ENCODE peak calls at places on chromosomes 7 and 10, in five cellular contexts. G is psoas muscle, N is MCF 10A, X is dorsolateral prefrontal cortex, V is left ventricle myocardium inferior. J is an unnamed sample.

GRCh38 chr10:131875501-131875900 is 25.3 kb upstream of the PPP2R2D start:
- DNase-seq in X (no peak), N (no peak), V (no peak), G (no peak), J (peak; percentile 32)

GRCh38 chr10:30562787-30563186 is 66.8 kb downstream of the LYZL2 start:
- DNase-seq in N (no peak), X (no peak), G (no peak), V (no peak), J (no peak)

GRCh38 chr7:28115261-28115660 is 65.3 kb downstream of the JAZF1 start:
- DNase-seq in V (no peak), N (no peak), G (no peak), X (no peak), J (no peak)

GRCh38 chr10:70007116-70007820 is 45.4 kb upstream of the MACROH2A2 start:
- DNase-seq in N (no peak), V (no peak), G (no peak), X (no peak), J (no peak)

GRCh38 chr10:133326745-133327650 is 9.7 kb downstream of the CALY start:
- DNase-seq in G (no peak), X (no peak), V (no peak), N (no peak), J (peak; percentile 40)

GRCh38 chr10:88386204-88386877 is 196.8 kb downstream of the RNLS start:
- DNase-seq in G (no peak), V (no peak), N (peak; percentile 45), X (no peak), J (no peak)

GRCh38 chr7:1117321-1117928 is 29.5 kb downstream of the GPER1 start:
- DNase-seq in N (no peak), X (peak; percentile 15), G (no peak), V (no peak), J (peak; percentile 43)

GRCh38 chr10:63390521-63390920 is 75.3 kb downstream of the JMJD1C start:
- DNase-seq in G (no peak), X (no peak), V (no peak), N (no peak), J (no peak)

GRCh38 chr7:92831716-92832622 is 4.4 kb downstream of the CDK6 start:
- DNase-seq in N (peak; percentile 72), X (no peak), V (no peak), G (no peak), J (no peak)

GRCh38 chr7:19062216-19062615 is 55.2 kb downstream of the TWIST1 start:
- DNase-seq in V (no peak), G (no peak), X (no peak), N (no peak), J (no peak)

GRCh38 chr10:84290235-84290634 is 38.2 kb upstream of the CCSER2 start:
- DNase-seq in V (no peak), G (no peak), N (no peak), X (no peak), J (no peak)

GRCh38 chr7:68892211-68892610 is 706.1 kb upstream of the AUTS2 start:
- DNase-seq in G (no peak), X (no peak), V (no peak), N (no peak), J (no peak)

GRCh38 chr10:77418211-77418640 is 219.4 kb downstream of the KCNMA1 start:
- DNase-seq in N (no peak), G (peak; percentile 27), X (no peak), V (no peak), J (no peak)

GRCh38 chr7:152383341-152384234 is 52.2 kb downstream of the KMT2C start:
- DNase-seq in V (no peak), X (no peak), N (peak; percentile 80), G (no peak), J (no peak)

GRCh38 chr10:96991313-96991841 is 159.3 kb downstream of the LCOR start:
- DNase-seq in X (no peak), N (no peak), G (no peak), V (no peak), J (no peak)

GRCh38 chr10:114402871-114403544 is 1.3 kb downstream of the AFAP1L2 start:
- DNase-seq in X (no peak), N (no peak), G (no peak), V (no peak), J (no peak)

GRCh38 chr7:98234429-98235147 is 17.4 kb downstream of the TECPR1 start:
- DNase-seq in G (no peak), N (no peak), V (no peak), X (no peak), J (no peak)

GRCh38 chr10:47031251-47031952 is 120.2 kb downstream of the PTPN20 start:
- DNase-seq in G (peak; percentile 47), N (peak; percentile 12), V (no peak), X (peak; percentile 29), J (no peak)

GRCh38 chr7:90728568-90728967 is 132.4 kb downstream of the CDK14 start:
- DNase-seq in V (no peak), N (no peak), X (no peak), G (no peak), J (no peak)

GRCh38 chr10:102814873-102815661 is 22.1 kb downstream of the CYP17A1 start:
- DNase-seq in N (peak; percentile 7), X (no peak), G (peak; percentile 85), V (peak; percentile 80), J (peak; percentile 81)

GRCh38 chr10:34063592-34063991 is 729.1 kb upstream of the NRP1 start:
- DNase-seq in V (no peak), N (no peak), G (no peak), X (no peak), J (no peak)

GRCh38 chr10:24561453-24561852 is 162.2 kb downstream of the ARHGAP21 start:
- DNase-seq in G (no peak), X (no peak), V (no peak), N (peak; percentile 30), J (no peak)

GRCh38 chr7:30144659-30145321 is 10.0 kb downstream of the MTURN start:
- DNase-seq in V (no peak), N (no peak), G (no peak), X (no peak), J (no peak)

GRCh38 chr7:16078076-16078952 is 343.0 kb downstream of the CRPPA start:
- DNase-seq in N (peak; percentile 75), G (no peak), X (no peak), V (no peak), J (no peak)

GRCh38 chr10:13776861-13777301 is 190.1 kb downstream of the PRPF18 start:
- DNase-seq in G (no peak), N (peak; percentile 17), V (no peak), X (no peak), J (no peak)

GRCh38 chr10:43773736-43774135 is 125.1 kb upstream of the ZNF32 start:
- DNase-seq in G (no peak), N (no peak), V (no peak), X (no peak), J (no peak)

GRCh38 chr7:18940577-18941134 is 176.8 kb downstream of the TWIST1 start:
- DNase-seq in V (no peak), N (no peak), X (no peak), G (no peak), J (no peak)

GRCh38 chr7:134357486-134357885 is 40.8 kb upstream of the SLC35B4 start:
- DNase-seq in G (no peak), N (no peak), X (no peak), V (no peak), J (no peak)

GRCh38 chr10:92421550-92421949 is 130.6 kb downstream of the MARCHF5 start:
- DNase-seq in X (no peak), N (no peak), G (no peak), V (no peak), J (no peak)

GRCh38 chr10:92418891-92419290 is 127.9 kb downstream of the MARCHF5 start:
- DNase-seq in V (no peak), G (no peak), N (no peak), X (no peak), J (no peak)

GRCh38 chr10:92418221-92418620 is 127.3 kb downstream of the MARCHF5 start:
- DNase-seq in N (no peak), V (no peak), G (no peak), X (no peak), J (no peak)

GRCh38 chr10:92420554-92421275 is 129.7 kb downstream of the MARCHF5 start:
- DNase-seq in G (no peak), V (no peak), X (no peak), N (no peak), J (peak; percentile 48)

DNA sequence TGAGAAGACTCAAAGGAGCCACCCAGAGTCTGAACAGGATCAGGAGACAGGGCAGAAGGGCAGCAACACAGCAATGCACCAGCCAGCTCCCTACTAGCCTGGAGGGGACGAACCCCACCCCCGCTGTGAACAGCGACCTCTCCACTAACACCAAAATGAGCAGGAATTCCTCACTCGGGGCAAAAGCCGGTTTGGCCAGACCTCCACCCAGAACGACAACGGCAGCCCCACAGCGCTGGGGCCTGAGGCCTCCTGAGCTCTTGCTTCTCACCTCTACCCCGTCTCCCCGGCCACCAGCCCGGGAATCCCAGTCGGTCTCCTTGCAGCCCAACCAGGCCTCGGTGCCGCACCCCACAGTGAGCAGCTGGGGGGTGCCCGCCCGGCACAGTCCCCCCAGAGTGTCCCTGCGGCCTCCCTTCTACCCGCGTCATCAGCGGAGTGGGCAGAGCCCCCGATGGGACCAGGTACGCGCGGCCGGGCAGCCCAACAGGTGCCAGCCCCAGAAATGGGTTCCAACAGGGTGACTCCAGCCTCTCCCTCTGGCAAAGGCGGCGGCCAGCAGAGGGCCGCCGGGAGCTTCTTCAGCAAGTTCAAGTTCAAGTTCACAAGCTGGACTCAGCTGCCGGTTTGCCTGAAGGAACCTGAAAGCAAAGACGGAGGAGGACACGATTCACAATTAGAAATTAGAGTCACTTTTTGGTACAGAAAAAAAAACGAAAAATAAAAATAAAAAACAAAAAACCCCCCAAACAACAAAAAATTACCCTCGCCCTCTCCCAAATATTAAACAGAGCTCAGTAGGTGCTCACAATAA is 129.0 kb downstream of the MARCHF5 start:
- DNase-seq in N (no peak), X (no peak), V (peak; percentile 52), G (peak; percentile 41), J (peak; percentile 57)
- TF ChIP-seq CTCF in N (no peak), X (peak; percentile 20), V (peak; percentile 58), G (peak; percentile 51), J (peak; percentile 44)

DNA sequence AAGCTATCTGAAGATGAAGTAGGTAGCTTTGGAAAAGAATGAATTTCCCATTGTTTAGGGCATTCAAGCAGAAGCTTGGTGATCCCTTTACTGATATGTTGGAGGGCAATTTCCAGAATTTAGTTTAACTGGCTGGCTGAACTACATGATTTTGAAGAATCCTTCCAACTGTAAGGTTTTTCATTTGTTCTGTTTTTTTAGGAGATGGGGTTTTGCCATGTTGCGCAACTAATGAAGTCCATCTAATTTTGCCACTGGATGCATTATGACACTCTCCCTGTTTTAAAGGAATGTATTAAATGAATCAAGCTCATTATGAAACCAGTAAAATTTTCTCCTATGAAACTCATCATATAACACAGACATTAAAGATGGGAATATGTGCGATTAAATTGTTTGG is 6.1 kb upstream of the DDX50 start:
- DNase-seq in V (no peak), X (no peak), N (no peak), G (no peak), J (no peak)
- TF ChIP-seq CTCF in V (no peak), X (no peak), N (no peak), G (no peak), J (no peak)

GRCh38 chr10:117112220-117112619 is 25.9 kb downstream of the VAX1 start:
- DNase-seq in G (no peak), V (no peak), X (no peak), N (peak; percentile 22), J (no peak)
- TF ChIP-seq CTCF in G (no peak), V (no peak), X (peak; percentile 37), N (peak; percentile 35), J (no peak)

DNA sequence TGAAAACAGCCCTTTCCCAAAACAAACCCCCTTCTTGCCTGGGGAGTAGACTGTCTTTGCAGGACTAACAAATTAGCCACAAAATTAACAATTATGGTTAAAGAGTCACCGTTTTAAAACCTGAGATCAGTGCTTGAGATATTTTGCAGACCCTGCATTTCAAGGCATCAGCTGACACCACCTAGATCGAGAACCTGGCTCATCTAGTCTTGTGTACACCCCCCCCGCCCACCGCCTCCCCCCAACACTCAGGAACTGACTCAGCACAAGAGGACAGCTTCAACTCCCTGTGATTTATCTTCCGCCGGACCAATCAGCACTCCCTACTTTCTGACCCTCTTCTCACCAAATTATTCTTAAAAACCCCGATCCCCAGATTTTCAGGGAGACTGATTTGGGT is 737.1 kb downstream of the PHTF2 start:
- DNase-seq in V (no peak), G (no peak), N (no peak), X (no peak), J (no peak)
- TF ChIP-seq CTCF in V (no peak), G (no peak), N (no peak), X (no peak), J (no peak)